ENCODE peak calls at places on chromosome 6, in eight cellular contexts. One of them, this sample, is unnamed.

GRCh38 chr6:136201735-136202134 is 48.4 kb downstream of the MTFR2 start:
- DNase-seq in omental fat pad: no peak
- DNase-seq in hepatocyte: no peak
- DNase-seq in progenitor cell of endocrine pancreas: no peak
- DNase-seq in mucosa of descending colon: no peak
- DNase-seq in neural crest cell: no peak
- DNase-seq in activated CD4-positive, alpha-beta T cell treated with anti-CD3 and anti-CD28 coated beads, Interleukin-2, amount 50 U/mL, for 48 hours: no peak
- DNase-seq in Ammon's horn: no peak
- DNase-seq in this sample: no peak

GRCh38 chr6:51450958-51451357 is 632.3 kb downstream of the TFAP2B start:
- DNase-seq in activated CD4-positive, alpha-beta T cell treated with anti-CD3 and anti-CD28 coated beads, Interleukin-2, amount 50 U/mL, for 48 hours: no peak
- DNase-seq in omental fat pad: no peak
- DNase-seq in mucosa of descending colon: no peak
- DNase-seq in hepatocyte: no peak
- DNase-seq in progenitor cell of endocrine pancreas: no peak
- DNase-seq in neural crest cell: no peak
- DNase-seq in Ammon's horn: no peak
- DNase-seq in this sample: no peak

GRCh38 chr6:121951918-121952379 is 447.5 kb upstream of the HSF2 start:
- DNase-seq in omental fat pad: no peak
- DNase-seq in hepatocyte: peak
- DNase-seq in Ammon's horn: no peak
- DNase-seq in mucosa of descending colon: no peak
- DNase-seq in neural crest cell: no peak
- DNase-seq in progenitor cell of endocrine pancreas: no peak
- DNase-seq in activated CD4-positive, alpha-beta T cell treated with anti-CD3 and anti-CD28 coated beads, Interleukin-2, amount 50 U/mL, for 48 hours: no peak
- DNase-seq in this sample: no peak

GRCh38 chr6:166683477-166683876 is 56.4 kb upstream of the RPS6KA2 start:
- DNase-seq in progenitor cell of endocrine pancreas: no peak
- DNase-seq in Ammon's horn: no peak
- DNase-seq in omental fat pad: no peak
- DNase-seq in neural crest cell: no peak
- DNase-seq in hepatocyte: no peak
- DNase-seq in mucosa of descending colon: no peak
- DNase-seq in activated CD4-positive, alpha-beta T cell treated with anti-CD3 and anti-CD28 coated beads, Interleukin-2, amount 50 U/mL, for 48 hours: no peak
- DNase-seq in this sample: no peak

GRCh38 chr6:1472643-1473042 is 83.3 kb downstream of the FOXF2 start:
- DNase-seq in Ammon's horn: no peak
- DNase-seq in progenitor cell of endocrine pancreas: no peak
- DNase-seq in hepatocyte: no peak
- DNase-seq in activated CD4-positive, alpha-beta T cell treated with anti-CD3 and anti-CD28 coated beads, Interleukin-2, amount 50 U/mL, for 48 hours: no peak
- DNase-seq in omental fat pad: no peak
- DNase-seq in neural crest cell: no peak
- DNase-seq in mucosa of descending colon: no peak
- DNase-seq in this sample: no peak

GRCh38 chr6:35391240-35391968 is 49.0 kb downstream of the PPARD start:
- DNase-seq in mucosa of descending colon: no peak
- DNase-seq in Ammon's horn: no peak
- DNase-seq in neural crest cell: no peak
- DNase-seq in omental fat pad: no peak
- DNase-seq in activated CD4-positive, alpha-beta T cell treated with anti-CD3 and anti-CD28 coated beads, Interleukin-2, amount 50 U/mL, for 48 hours: no peak
- DNase-seq in hepatocyte: no peak
- DNase-seq in progenitor cell of endocrine pancreas: no peak
- DNase-seq in this sample: no peak

GRCh38 chr6:1688396-1688795 is 78.7 kb downstream of the FOXC1 start:
- DNase-seq in Ammon's horn: no peak
- DNase-seq in progenitor cell of endocrine pancreas: no peak
- DNase-seq in mucosa of descending colon: no peak
- DNase-seq in omental fat pad: no peak
- DNase-seq in activated CD4-positive, alpha-beta T cell treated with anti-CD3 and anti-CD28 coated beads, Interleukin-2, amount 50 U/mL, for 48 hours: no peak
- DNase-seq in neural crest cell: no peak
- DNase-seq in hepatocyte: no peak
- DNase-seq in this sample: no peak

GRCh38 chr6:146594495-146594894 is 4.3 kb upstream of the ADGB start:
- DNase-seq in omental fat pad: no peak
- DNase-seq in Ammon's horn: peak
- DNase-seq in hepatocyte: no peak
- DNase-seq in progenitor cell of endocrine pancreas: no peak
- DNase-seq in neural crest cell: no peak
- DNase-seq in mucosa of descending colon: no peak
- DNase-seq in activated CD4-positive, alpha-beta T cell treated with anti-CD3 and anti-CD28 coated beads, Interleukin-2, amount 50 U/mL, for 48 hours: no peak
- DNase-seq in this sample: no peak

GRCh38 chr6:157457787-157458186 is 76.8 kb downstream of the ZDHHC14 start:
- DNase-seq in Ammon's horn: no peak
- DNase-seq in mucosa of descending colon: no peak
- DNase-seq in hepatocyte: no peak
- DNase-seq in progenitor cell of endocrine pancreas: no peak
- DNase-seq in activated CD4-positive, alpha-beta T cell treated with anti-CD3 and anti-CD28 coated beads, Interleukin-2, amount 50 U/mL, for 48 hours: no peak
- DNase-seq in omental fat pad: no peak
- DNase-seq in neural crest cell: no peak
- DNase-seq in this sample: no peak

GRCh38 chr6:64437996-64438395 is 802.4 kb downstream of the PHF3 start:
- DNase-seq in Ammon's horn: no peak
- DNase-seq in mucosa of descending colon: no peak
- DNase-seq in activated CD4-positive, alpha-beta T cell treated with anti-CD3 and anti-CD28 coated beads, Interleukin-2, amount 50 U/mL, for 48 hours: no peak
- DNase-seq in omental fat pad: no peak
- DNase-seq in neural crest cell: no peak
- DNase-seq in progenitor cell of endocrine pancreas: no peak
- DNase-seq in hepatocyte: no peak
- DNase-seq in this sample: no peak

GRCh38 chr6:97705568-97705967 is 422.6 kb upstream of the MMS22L start:
- DNase-seq in hepatocyte: no peak
- DNase-seq in activated CD4-positive, alpha-beta T cell treated with anti-CD3 and anti-CD28 coated beads, Interleukin-2, amount 50 U/mL, for 48 hours: no peak
- DNase-seq in progenitor cell of endocrine pancreas: no peak
- DNase-seq in neural crest cell: peak
- DNase-seq in omental fat pad: no peak
- DNase-seq in Ammon's horn: peak
- DNase-seq in mucosa of descending colon: no peak
- DNase-seq in this sample: peak

GRCh38 chr6:47663462-47664216 is 34.7 kb upstream of the ADGRF4 start:
- DNase-seq in neural crest cell: no peak
- DNase-seq in omental fat pad: no peak
- DNase-seq in activated CD4-positive, alpha-beta T cell treated with anti-CD3 and anti-CD28 coated beads, Interleukin-2, amount 50 U/mL, for 48 hours: no peak
- DNase-seq in progenitor cell of endocrine pancreas: no peak
- DNase-seq in Ammon's horn: no peak
- DNase-seq in hepatocyte: no peak
- DNase-seq in mucosa of descending colon: no peak
- DNase-seq in this sample: no peak

GRCh38 chr6:115830895-115831294 is 229.8 kb downstream of the FRK start:
- DNase-seq in mucosa of descending colon: no peak
- DNase-seq in progenitor cell of endocrine pancreas: no peak
- DNase-seq in activated CD4-positive, alpha-beta T cell treated with anti-CD3 and anti-CD28 coated beads, Interleukin-2, amount 50 U/mL, for 48 hours: no peak
- DNase-seq in omental fat pad: no peak
- DNase-seq in Ammon's horn: no peak
- DNase-seq in hepatocyte: peak
- DNase-seq in neural crest cell: no peak
- DNase-seq in this sample: no peak

GRCh38 chr6:152723398-152723797 is 25.7 kb downstream of the MYCT1 start:
- DNase-seq in hepatocyte: no peak
- DNase-seq in Ammon's horn: no peak
- DNase-seq in progenitor cell of endocrine pancreas: no peak
- DNase-seq in activated CD4-positive, alpha-beta T cell treated with anti-CD3 and anti-CD28 coated beads, Interleukin-2, amount 50 U/mL, for 48 hours: no peak
- DNase-seq in neural crest cell: no peak
- DNase-seq in mucosa of descending colon: no peak
- DNase-seq in omental fat pad: no peak
- DNase-seq in this sample: no peak

GRCh38 chr6:136737343-136738177 is 54.7 kb downstream of the MAP3K5 start:
- DNase-seq in Ammon's horn: no peak
- DNase-seq in neural crest cell: no peak
- DNase-seq in activated CD4-positive, alpha-beta T cell treated with anti-CD3 and anti-CD28 coated beads, Interleukin-2, amount 50 U/mL, for 48 hours: no peak
- DNase-seq in hepatocyte: no peak
- DNase-seq in omental fat pad: no peak
- DNase-seq in mucosa of descending colon: no peak
- DNase-seq in progenitor cell of endocrine pancreas: no peak
- DNase-seq in this sample: no peak

GRCh38 chr6:139291813-139292619 is at the start of gene TXLNB:
- DNase-seq in mucosa of descending colon: peak
- DNase-seq in omental fat pad: peak
- DNase-seq in hepatocyte: peak
- DNase-seq in Ammon's horn: peak
- DNase-seq in activated CD4-positive, alpha-beta T cell treated with anti-CD3 and anti-CD28 coated beads, Interleukin-2, amount 50 U/mL, for 48 hours: peak
- DNase-seq in progenitor cell of endocrine pancreas: no peak
- DNase-seq in neural crest cell: peak
- DNase-seq in this sample: no peak

GRCh38 chr6:130749402-130749801 is 77.8 kb upstream of the SMLR1 start:
- DNase-seq in progenitor cell of endocrine pancreas: no peak
- DNase-seq in activated CD4-positive, alpha-beta T cell treated with anti-CD3 and anti-CD28 coated beads, Interleukin-2, amount 50 U/mL, for 48 hours: no peak
- DNase-seq in Ammon's horn: no peak
- DNase-seq in omental fat pad: no peak
- DNase-seq in hepatocyte: peak
- DNase-seq in mucosa of descending colon: no peak
- DNase-seq in neural crest cell: no peak
- DNase-seq in this sample: peak

GRCh38 chr6:130754786-130755367 is 72.3 kb upstream of the SMLR1 start:
- DNase-seq in activated CD4-positive, alpha-beta T cell treated with anti-CD3 and anti-CD28 coated beads, Interleukin-2, amount 50 U/mL, for 48 hours: no peak
- DNase-seq in progenitor cell of endocrine pancreas: no peak
- DNase-seq in Ammon's horn: no peak
- DNase-seq in neural crest cell: no peak
- DNase-seq in mucosa of descending colon: no peak
- DNase-seq in omental fat pad: no peak
- DNase-seq in hepatocyte: no peak
- DNase-seq in this sample: no peak

GRCh38 chr6:120328521-120328920 is 979.0 kb upstream of the MAN1A1 start:
- DNase-seq in omental fat pad: no peak
- DNase-seq in activated CD4-positive, alpha-beta T cell treated with anti-CD3 and anti-CD28 coated beads, Interleukin-2, amount 50 U/mL, for 48 hours: no peak
- DNase-seq in hepatocyte: no peak
- DNase-seq in mucosa of descending colon: no peak
- DNase-seq in progenitor cell of endocrine pancreas: no peak
- DNase-seq in neural crest cell: no peak
- DNase-seq in Ammon's horn: no peak
- DNase-seq in this sample: no peak

This sample was measured in HepG2.